ENCODE peak calls at places on chromosomes 5 and 9, in seven cellular contexts. X is PC-3, Y is H9, Q is tibial nerve, A is HFFc6, H is WTC11, O is A549. N is an unnamed sample.

GRCh38 chr9:38392235-38393127 is at the start of gene ALDH1B1:
- DNase-seq in X (peak; percentile 85), Y (peak; percentile 93), Q (peak; percentile 57), A (peak; percentile 75), H (peak; percentile 91), O (peak; percentile 97), N (peak; percentile 92)

GRCh38 chr5:68231414-68232076 is 16.0 kb downstream of the PIK3R1 start:
- DNase-seq in X (no peak), Y (no peak), Q (no peak), A (no peak), H (no peak), O (no peak), N (no peak)

GRCh38 chr5:172463031-172463430 is 8.7 kb upstream of the SH3PXD2B start:
- DNase-seq in X (no peak), Y (no peak), Q (no peak), A (no peak), H (no peak), O (no peak), N (no peak)

GRCh38 chr5:127647361-127647958 is 1.4 kb upstream of the CTXN3 start:
- DNase-seq in X (no peak), Y (no peak), Q (no peak), A (no peak), H (no peak), O (no peak), N (no peak)

GRCh38 chr5:38420246-38420645 is 136.2 kb downstream of the LIFR start:
- DNase-seq in X (no peak), Y (no peak), Q (no peak), A (peak; percentile 34), H (no peak), O (no peak), N (no peak)

GRCh38 chr9:133842721-133843227 is 104.6 kb upstream of the SARDH start:
- DNase-seq in X (no peak), Y (no peak), Q (no peak), A (no peak), H (no peak), O (no peak), N (no peak)

GRCh38 chr5:139765409-139766217 is 30.0 kb upstream of the PSD2 start:
- DNase-seq in X (peak; percentile 66), Y (peak; percentile 85), Q (peak; percentile 78), A (peak; percentile 18), H (peak; percentile 84), O (peak; percentile 74), N (peak; percentile 95)

GRCh38 chr5:138305797-138306196 is 25.8 kb downstream of the CDC25C start:
- DNase-seq in X (no peak), Y (no peak), Q (no peak), A (no peak), H (no peak), O (no peak), N (no peak)

GRCh38 chr9:121222524-121223171 is 21.0 kb upstream of the RAB14 start:
- DNase-seq in X (peak; percentile 61), Y (no peak), Q (no peak), A (peak; percentile 61), H (no peak), O (no peak), N (no peak)

GRCh38 chr5:28896949-28897348 is 1858.6 kb upstream of the CDH9 start:
- DNase-seq in X (peak; percentile 59), Y (no peak), Q (no peak), A (no peak), H (no peak), O (peak; percentile 2), N (no peak)
- TF ChIP-seq CTCF in X (peak; percentile 59), Y (peak; percentile 47), Q (no peak), A (peak; percentile 31), H (no peak), O (peak; percentile 39), N (peak; percentile 52)

GRCh38 chr5:137145726-137146125 is 353.4 kb downstream of the SPOCK1 start:
- DNase-seq in X (no peak), Y (no peak), Q (no peak), A (no peak), H (no peak), O (no peak), N (no peak)
- TF ChIP-seq CTCF in X (no peak), Y (no peak), Q (no peak), A (no peak), H (no peak), O (no peak), N (no peak)

GRCh38 chr9:84212224-84212623 is 128.3 kb downstream of the SLC28A3 start:
- DNase-seq in X (no peak), Y (no peak), Q (no peak), A (no peak), H (no peak), O (no peak), N (no peak)
- TF ChIP-seq CTCF in X (no peak), Y (no peak), Q (no peak), A (no peak), H (no peak), O (no peak), N (no peak)

GRCh38 chr9:36136277-36136893 is at the start of gene GLIPR2:
- DNase-seq in X (peak; percentile 64), Y (peak; percentile 59), Q (peak; percentile 58), A (peak; percentile 37), H (peak; percentile 60), O (peak; percentile 77), N (no peak)
- TF ChIP-seq CTCF in X (no peak), Y (peak; percentile 42), Q (peak; percentile 10), A (peak; percentile 72), H (no peak), O (no peak), N (peak; percentile 45)

GRCh38 chr5:142287096-142287972 is 37.5 kb downstream of the SPRY4 start:
- DNase-seq in X (no peak), Y (no peak), Q (no peak), A (no peak), H (no peak), O (no peak), N (no peak)
- TF ChIP-seq CTCF in X (no peak), Y (no peak), Q (no peak), A (no peak), H (no peak), O (no peak), N (no peak)

GRCh38 chr5:159581502-159582249 is 251.4 kb upstream of the IL12B start:
- DNase-seq in X (peak; percentile 95), Y (no peak), Q (no peak), A (peak; percentile 48), H (no peak), O (peak; percentile 77), N (no peak)
- TF ChIP-seq CTCF in X (peak; percentile 26), Y (peak; percentile 34), Q (no peak), A (no peak), H (no peak), O (peak; percentile 52), N (no peak)

DNA sequence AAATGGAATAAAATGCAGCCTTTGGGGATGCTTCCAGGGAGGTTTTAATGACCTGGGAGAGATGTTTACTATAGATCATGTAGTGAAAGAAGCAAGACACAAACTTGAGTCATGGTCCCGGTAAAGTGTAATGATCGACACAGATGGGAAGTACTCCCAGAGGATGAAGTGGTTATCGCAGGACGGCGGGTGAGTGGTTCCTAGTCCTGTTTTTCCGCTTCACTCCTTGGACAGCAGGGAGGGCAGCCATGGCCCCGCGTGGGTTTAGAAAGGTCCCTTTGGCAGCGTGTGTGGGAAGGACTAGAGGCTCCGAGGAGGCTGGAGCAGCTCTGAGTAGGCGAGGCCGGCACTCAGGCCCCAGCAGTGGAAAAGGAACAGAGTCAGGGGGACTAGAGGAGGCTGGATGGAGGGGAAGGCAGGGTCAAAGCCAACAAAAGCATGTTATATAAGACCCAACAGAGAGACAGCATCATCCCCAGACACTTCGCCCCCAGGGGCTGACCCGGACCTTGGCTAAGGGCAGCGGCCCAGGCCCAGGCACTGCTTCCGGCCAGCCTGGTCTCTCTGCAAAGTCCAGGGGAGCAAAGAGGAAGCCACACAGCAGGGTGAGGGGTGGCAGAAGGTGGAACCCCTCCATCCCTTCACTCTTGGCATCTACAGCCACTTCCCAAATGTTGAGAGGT is 49.1 kb upstream of the STXBP1 start:
- DNase-seq in X (peak; percentile 83), Y (no peak), Q (no peak), A (peak; percentile 83), H (no peak), O (peak; percentile 71), N (no peak)
- TF ChIP-seq CTCF in X (no peak), Y (no peak), Q (no peak), A (peak; percentile 62), H (no peak), O (no peak), N (no peak)

N was measured in osteocyte.